ENCODE peak calls at places on chromosomes 5 and 9, in ten cellular contexts. F is B cell; V is HCT116; Z is GM06990; Y is IMR-90; R is sigmoid colon; J is Peyer's patch; X is CD8-positive, alpha-beta T cell; N is HFFc6; U is omental fat pad. W is an unnamed sample.

GRCh38 chr9:72814083-72814482 is 138.8 kb downstream of the ALDH1A1 start:
- DNase-seq in F (no peak), V (no peak), Z (no peak), Y (no peak), R (no peak), J (no peak), X (no peak), N (no peak), U (no peak), W (no peak)

GRCh38 chr5:935510-936084 is 42.9 kb downstream of the TRIP13 start:
- DNase-seq in F (no peak), V (no peak), Z (no peak), Y (no peak), R (peak; percentile 29), J (no peak), X (no peak), N (no peak), U (no peak), W (no peak)

GRCh38 chr5:66655395-66656324 is 59.5 kb downstream of the MAST4 start:
- DNase-seq in F (no peak), V (no peak), Z (no peak), Y (no peak), R (no peak), J (no peak), X (no peak), N (no peak), U (no peak), W (no peak)

GRCh38 chr9:120904061-120904998 is 22.3 kb downstream of the TRAF1 start:
- DNase-seq in F (peak; percentile 77), V (no peak), Z (no peak), Y (no peak), R (no peak), J (no peak), X (peak; percentile 48), N (no peak), U (no peak), W (no peak)

GRCh38 chr5:171907731-171908343 is 98.6 kb downstream of the FBXW11 start:
- DNase-seq in F (peak; percentile 68), V (peak; percentile 37), Z (no peak), Y (peak; percentile 72), R (no peak), J (no peak), X (peak; percentile 31), N (peak; percentile 65), U (no peak), W (peak; percentile 30)

GRCh38 chr5:173866249-173867172 is 21.6 kb upstream of the CPEB4 start:
- DNase-seq in F (no peak), V (no peak), Z (no peak), Y (no peak), R (peak; percentile 71), J (no peak), X (no peak), N (no peak), U (no peak), W (no peak)

GRCh38 chr5:95984287-95984938 is 22.8 kb upstream of the ELL2 start:
- DNase-seq in F (no peak), V (no peak), Z (no peak), Y (peak; percentile 61), R (no peak), J (no peak), X (no peak), N (peak; percentile 48), U (no peak), W (no peak)

GRCh38 chr5:2515180-2515809 is 236.2 kb downstream of the IRX2 start:
- DNase-seq in F (no peak), V (no peak), Z (no peak), Y (no peak), R (no peak), J (no peak), X (no peak), N (no peak), U (no peak), W (no peak)

GRCh38 chr5:155092318-155092717 is 78.8 kb downstream of the KIF4B start:
- DNase-seq in F (no peak), V (no peak), Z (no peak), Y (no peak), R (no peak), J (no peak), X (no peak), N (no peak), U (no peak), W (no peak)

GRCh38 chr5:107112207-107112606 is 558.5 kb downstream of the EFNA5 start:
- DNase-seq in F (no peak), V (no peak), Z (no peak), Y (no peak), R (no peak), J (no peak), X (no peak), N (no peak), U (no peak), W (no peak)

GRCh38 chr5:32454821-32455220 is 10.3 kb upstream of the ZFR start:
- DNase-seq in F (no peak), V (no peak), Z (no peak), Y (no peak), R (no peak), J (no peak), X (no peak), N (no peak), U (no peak), W (no peak)

GRCh38 chr5:142655339-142656267 is 30.3 kb downstream of the FGF1 start:
- DNase-seq in F (peak; percentile 64), V (peak; percentile 33), Z (peak; percentile 59), Y (peak; percentile 74), R (peak; percentile 94), J (peak; percentile 86), X (peak; percentile 58), N (peak; percentile 48), U (peak; percentile 75), W (peak; percentile 89)

GRCh38 chr5:92886751-92887150 is 694.3 kb downstream of the NR2F1-AS1 start:
- DNase-seq in F (no peak), V (no peak), Z (no peak), Y (no peak), R (no peak), J (no peak), X (no peak), N (no peak), U (no peak), W (no peak)
- TF ChIP-seq CTCF in F (no peak), V (no peak), Z (no peak), Y (no peak), R (no peak), J (no peak), X (no peak), N (no peak), U (no peak), W (no peak)

GRCh38 chr5:176647870-176648466 is 684 bp downstream of the TSPAN17 start:
- DNase-seq in F (no peak), V (no peak), Z (no peak), Y (no peak), R (peak; percentile 80), J (peak; percentile 67), X (no peak), N (no peak), U (peak; percentile 45), W (peak; percentile 28)

GRCh38 chr5:176648467-176649194 is 1.3 kb downstream of the TSPAN17 start:
- DNase-seq in F (no peak), V (no peak), Z (no peak), Y (no peak), R (no peak), J (no peak), X (no peak), N (no peak), U (no peak), W (no peak)

GRCh38 chr5:176646707-176647029 is 616 bp upstream of the TSPAN17 start:
- DNase-seq in F (no peak), V (no peak), Z (no peak), Y (no peak), R (no peak), J (no peak), X (no peak), N (no peak), U (no peak), W (no peak)

GRCh38 chr5:176646049-176646706 is 1.1 kb upstream of the TSPAN17 start:
- DNase-seq in F (no peak), V (no peak), Z (no peak), Y (no peak), R (no peak), J (no peak), X (no peak), N (no peak), U (no peak), W (no peak)

GRCh38 chr5:176647030-176647869 is at the start of gene TSPAN17:
- DNase-seq in F (peak; percentile 99), V (peak; percentile 97), Z (peak; percentile 98), Y (peak; percentile 98), R (peak; percentile 100), J (peak; percentile 100), X (peak; percentile 95), N (peak; percentile 99), U (peak; percentile 99), W (peak; percentile 100)
- TF ChIP-seq CTCF in F (no peak), V (no peak), Z (peak; percentile 24), Y (peak; percentile 64), R (no peak), J (peak; percentile 21), X (no peak), N (peak; percentile 53), U (no peak), W (peak; percentile 45)

DNA sequence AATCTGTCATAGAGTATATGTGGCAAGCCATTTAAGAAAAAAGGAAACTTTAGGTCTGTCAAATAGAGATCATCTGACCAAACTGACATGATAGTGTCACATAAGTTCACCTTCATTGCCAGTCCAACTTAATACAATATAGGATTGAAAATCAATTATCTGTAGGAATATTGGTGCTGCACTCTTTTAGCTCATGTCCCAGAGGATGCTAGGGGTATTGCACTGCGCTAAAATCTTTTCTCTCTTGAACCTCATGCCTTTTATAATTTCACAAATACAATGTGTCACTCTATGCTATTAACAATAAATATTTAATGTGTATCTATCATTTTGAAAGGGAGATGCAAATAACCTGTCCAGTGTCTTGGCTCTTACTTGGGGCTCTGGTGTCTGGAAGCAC is 72.4 kb upstream of the FAM120A start:
- DNase-seq in F (no peak), V (no peak), Z (no peak), Y (no peak), R (no peak), J (no peak), X (no peak), N (no peak), U (no peak), W (no peak)
- TF ChIP-seq CTCF in F (peak; percentile 17), V (peak; percentile 50), Z (no peak), Y (no peak), R (no peak), J (peak; percentile 14), X (no peak), N (peak; percentile 60), U (no peak), W (no peak)

GRCh38 chr5:151315998-151316597 is 12.5 kb upstream of the SLC36A3 start:
- DNase-seq in F (peak; percentile 64), V (peak; percentile 37), Z (no peak), Y (peak; percentile 63), R (peak; percentile 80), J (peak; percentile 75), X (no peak), N (peak; percentile 68), U (peak; percentile 76), W (peak; percentile 82)

GRCh38 chr5:151313357-151313756 is 9.8 kb upstream of the SLC36A3 start:
- DNase-seq in F (no peak), V (no peak), Z (no peak), Y (no peak), R (no peak), J (no peak), X (no peak), N (no peak), U (no peak), W (no peak)

GRCh38 chr5:151320481-151320880 is 16.9 kb upstream of the SLC36A3 start:
- DNase-seq in F (no peak), V (no peak), Z (no peak), Y (no peak), R (no peak), J (no peak), X (no peak), N (no peak), U (no peak), W (no peak)

GRCh38 chr5:151319334-151319733 is 15.8 kb upstream of the SLC36A3 start:
- DNase-seq in F (peak; percentile 32), V (peak; percentile 26), Z (no peak), Y (peak; percentile 2), R (peak; percentile 73), J (no peak), X (no peak), N (peak; percentile 19), U (no peak), W (peak; percentile 29)
- TF ChIP-seq CTCF in F (no peak), V (peak; percentile 23), Z (peak; percentile 29), Y (no peak), R (no peak), J (no peak), X (no peak), N (peak; percentile 42), U (no peak), W (no peak)